ENCODE peak calls at places on chromosomes 4 and X, in four cellular contexts. V is K562, M is astrocyte, Z is fibroblast of lung. J is an unnamed sample.
A peak's percentile ranks its signal among the peaks of the same experiment; 100 is the strongest.

GRCh38 chr4:176838611-176839411 is 46.1 kb upstream of the VEGFC start:
- DNase-seq in V (no peak), Z (peak; percentile 87), M (peak; percentile 90), J (no peak)

GRCh38 chr4:3192827-3193226 is 56.1 kb upstream of the MSANTD1 start:
- DNase-seq in M (no peak), Z (no peak), V (no peak), J (no peak)

GRCh38 chr4:98285676-98286075 is 24.5 kb downstream of the RAP1GDS1 start:
- DNase-seq in Z (no peak), V (no peak), M (no peak), J (no peak)

GRCh38 chr4:156775803-156776202 is 195.8 kb downstream of the PDGFC start:
- DNase-seq in V (no peak), M (no peak), Z (no peak), J (no peak)

GRCh38 chr4:118313098-118313497 is 39.7 kb downstream of the PRSS12 start:
- DNase-seq in Z (no peak), V (no peak), M (no peak), J (no peak)

GRCh38 chr4:122635205-122635604 is 14.3 kb upstream of the IL21 start:
- DNase-seq in Z (no peak), M (no peak), V (no peak), J (no peak)

GRCh38 chr4:10023806-10024205 is 2.5 kb upstream of the SLC2A9 start:
- DNase-seq in V (no peak), Z (no peak), M (no peak), J (no peak)

GRCh38 chr4:121034010-121034409 is 38.3 kb downstream of the NDNF start:
- DNase-seq in V (no peak), M (peak; percentile 47), Z (peak; percentile 58), J (no peak)

GRCh38 chrX:150226223-150226965 is 136.7 kb upstream of the MAMLD1 start:
- DNase-seq in V (no peak), M (no peak), Z (no peak), J (no peak)

GRCh38 chr4:149634368-149634767 is 181.3 kb downstream of the IQCM start:
- DNase-seq in M (no peak), Z (no peak), V (no peak), J (peak; percentile 45)

GRCh38 chr4:140305053-140305452 is 68.4 kb upstream of the SCOC start:
- DNase-seq in M (peak; percentile 8), Z (peak; percentile 26), V (no peak), J (no peak)

GRCh38 chrX:71181558-71181909 is 36.9 kb downstream of the NLGN3 start:
- DNase-seq in Z (no peak), M (no peak), V (no peak), J (no peak)

GRCh38 chrX:81120936-81121351 is 80.8 kb downstream of the HMGN5 start:
- DNase-seq in Z (peak; percentile 49), M (peak; percentile 22), V (peak; percentile 15), J (no peak)

DNA sequence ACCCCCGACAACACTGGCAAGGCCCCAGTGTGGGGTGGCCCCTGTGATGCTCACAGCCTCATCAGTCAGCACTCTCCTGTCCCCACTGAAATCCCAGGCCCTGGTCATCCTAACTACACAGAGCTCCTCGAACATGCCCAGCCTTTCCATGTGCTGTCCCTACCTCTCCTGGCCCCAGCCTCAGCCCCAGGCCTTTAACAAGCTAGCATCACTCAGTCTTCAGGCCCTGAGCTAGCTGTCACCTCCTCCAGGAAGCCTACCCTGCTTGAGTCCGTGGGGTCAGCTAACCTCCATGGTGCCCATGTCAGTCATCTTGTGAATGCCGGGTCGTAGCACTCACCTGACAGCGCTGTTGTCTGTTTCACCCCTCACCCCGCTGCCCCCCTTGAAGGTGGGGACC is 25.6 kb upstream of the C4orf50 start:
- DNase-seq in V (no peak), M (no peak), Z (no peak), J (peak; percentile 51)
- H3K79me2 ChIP-seq in V (no peaks in the 10 kb centered on the region), M (no peaks in the 10 kb centered on the region), Z (no peaks in the 10 kb centered on the region), J (no peaks in the 10 kb centered on the region)

GRCh38 chr4:78612398-78613005 is 60.9 kb downstream of the ANXA3 start:
- DNase-seq in M (no peak), V (no peak), Z (peak; percentile 45), J (no peak)
- TF ChIP-seq CTCF in M (peak; percentile 49), V (peak; percentile 83), Z (peak; percentile 63), J (peak; percentile 67)

GRCh38 chr4:76996445-76996844 is 46.9 kb downstream of the SEPTIN11 start:
- DNase-seq in V (no peak), Z (no peak), M (no peak), J (no peak)

GRCh38 chr4:76995776-76996175 is 46.2 kb downstream of the SEPTIN11 start:
- DNase-seq in Z (no peak), M (no peak), V (no peak), J (no peak)

GRCh38 chr4:76993787-76994641 is 44.5 kb downstream of the SEPTIN11 start:
- DNase-seq in Z (no peak), V (no peak), M (no peak), J (no peak)

GRCh38 chr4:76998251-76998901 is 48.8 kb downstream of the SEPTIN11 start:
- DNase-seq in M (peak; percentile 67), V (no peak), Z (peak; percentile 75), J (no peak)

GRCh38 chr4:76997454-76997853 is 47.9 kb downstream of the SEPTIN11 start:
- DNase-seq in M (no peak), V (no peak), Z (no peak), J (no peak)
- H3K79me2 ChIP-seq in M (peaks cover 63% of the 10 kb centered on the region), V (peaks cover 8% of the 10 kb centered on the region), Z (peaks cover 57% of the 10 kb centered on the region), J (peaks cover 58% of the 10 kb centered on the region)

DNA sequence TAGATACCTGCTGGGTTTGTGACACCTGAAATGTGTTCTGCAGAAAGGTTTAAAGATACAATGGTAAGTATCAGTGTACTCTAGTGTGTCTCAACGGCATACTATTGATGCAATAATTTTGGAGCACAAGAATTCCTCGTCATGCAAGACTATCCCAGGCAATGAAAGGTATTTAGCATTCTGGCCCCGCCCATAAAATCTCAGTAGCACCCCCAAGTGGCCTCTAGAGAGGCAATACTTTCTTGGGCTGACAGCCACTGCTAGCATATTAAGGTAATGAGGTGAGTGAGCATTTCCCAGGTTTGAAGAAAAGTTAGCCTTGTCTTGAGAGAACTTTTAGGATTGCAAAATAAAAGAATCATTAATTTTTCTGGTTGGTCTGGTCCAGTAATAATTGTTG is 24.0 kb downstream of the TAB3 start:
- DNase-seq in Z (no peak), V (peak; percentile 30), M (no peak), J (no peak)
- TF ChIP-seq CTCF in Z (no peak), V (peak; percentile 56), M (no peak), J (no peak)

GRCh38 chr4:4533461-4534169 is 8.2 kb downstream of the STX18 start:
- DNase-seq in M (no peak), V (no peak), Z (no peak), J (no peak)

GRCh38 chr4:4535590-4535989 is 6.3 kb downstream of the STX18 start:
- DNase-seq in M (no peak), V (no peak), Z (no peak), J (no peak)

GRCh38 chr4:4532371-4532770 is 9.5 kb downstream of the STX18 start:
- DNase-seq in V (peak; percentile 48), Z (no peak), M (no peak), J (no peak)

GRCh38 chr4:4529412-4529811 is 12.4 kb downstream of the STX18 start:
- DNase-seq in Z (no peak), V (no peak), M (no peak), J (no peak)

GRCh38 chr4:4534515-4535145 is 7.2 kb downstream of the STX18 start:
- DNase-seq in Z (no peak), V (no peak), M (no peak), J (no peak)
- H3K79me2 ChIP-seq in Z (peaks cover 65% of the 10 kb centered on the region), V (peaks cover 28% of the 10 kb centered on the region), M (peaks cover 87% of the 10 kb centered on the region), J (peaks cover 82% of the 10 kb centered on the region)

GRCh38 chrX:23953908-23954269 is 46.1 kb downstream of the CXorf58 start:
- DNase-seq in V (no peak), Z (no peak), M (no peak), J (no peak)
- TF ChIP-seq CTCF in V (no peak), Z (no peak), M (no peak), J (no peak)

DNA sequence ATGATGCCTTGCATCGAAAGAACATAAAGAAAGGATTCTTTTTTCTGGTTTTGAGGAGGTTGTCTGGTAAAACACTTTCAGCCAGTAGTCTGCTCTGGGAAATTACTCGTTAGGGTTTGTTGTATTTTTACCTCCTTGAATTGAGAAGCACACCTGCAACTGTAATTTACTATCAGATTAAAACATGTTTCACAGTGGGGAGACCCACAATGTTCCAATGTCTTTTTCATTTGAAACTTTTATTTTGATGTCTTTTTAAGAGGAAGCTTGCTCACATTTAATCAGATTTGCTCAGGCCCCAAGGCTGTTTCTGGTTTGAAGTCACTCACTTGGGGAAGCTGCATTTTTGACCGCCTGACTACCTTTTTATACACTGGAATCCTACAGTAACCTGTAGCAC is 12.0 kb downstream of the TMEM154 start:
- DNase-seq in M (no peak), Z (no peak), V (no peak), J (no peak)
- H3K79me2 ChIP-seq in M (no peaks in the 10 kb centered on the region), Z (no peaks in the 10 kb centered on the region), V (no peaks in the 10 kb centered on the region), J (no peaks in the 10 kb centered on the region)

GRCh38 chr4:153346563-153346962 is 2.1 kb downstream of the MND1 start:
- DNase-seq in M (no peak), Z (no peak), V (no peak), J (no peak)

GRCh38 chr4:153349206-153349805 is 4.8 kb downstream of the MND1 start:
- DNase-seq in M (no peak), Z (no peak), V (no peak), J (no peak)

GRCh38 chr4:153347117-153347516 is 2.6 kb downstream of the MND1 start:
- DNase-seq in V (no peak), Z (no peak), M (no peak), J (no peak)

GRCh38 chr4:153346031-153346430 is 1.5 kb downstream of the MND1 start:
- DNase-seq in V (no peak), Z (no peak), M (no peak), J (no peak)

GRCh38 chr4:153348006-153348405 is 3.5 kb downstream of the MND1 start:
- DNase-seq in V (peak; percentile 58), M (peak; percentile 67), Z (peak; percentile 74), J (no peak)
- TF ChIP-seq CTCF in V (peak; percentile 14), M (no peak), Z (no peak), J (no peak)

J was measured in osteoblast.